ENCODE peak calls at places on chromosomes 13 and 19, in six cellular contexts. D, I, Y, S, H and W are unnamed samples.

GRCh38 chr13:99312493-99312883 is 5.3 kb upstream of the GPR183 start:
- DNase-seq in D (no peak), I (no peak), Y (peak; percentile 44), S (no peak), H (peak; percentile 85), W (no peak)

GRCh38 chr19:5782945-5783919 is 1.3 kb downstream of the PRR22 start:
- DNase-seq in D (no peak), I (no peak), Y (no peak), S (no peak), H (no peak), W (no peak)

GRCh38 chr19:52923782-52924593 is 760 bp upstream of the ZNF888 start:
- DNase-seq in D (no peak), I (no peak), Y (peak; percentile 42), S (no peak), H (peak; percentile 41), W (no peak)

GRCh38 chr19:4575267-4575793 is 15.8 kb upstream of the SEMA6B start:
- DNase-seq in D (no peak), I (peak; percentile 77), Y (no peak), S (no peak), H (peak; percentile 82), W (peak; percentile 91)

GRCh38 chr19:336067-336614 is 8.5 kb downstream of the MIER2 start:
- DNase-seq in D (no peak), I (no peak), Y (no peak), S (no peak), H (no peak), W (no peak)

GRCh38 chr19:13154241-13154778 is 4.1 kb downstream of the IER2 start:
- DNase-seq in D (peak; percentile 40), I (peak; percentile 47), Y (peak; percentile 91), S (no peak), H (peak; percentile 96), W (no peak)

GRCh38 chr19:8575467-8575997 is 1.7 kb downstream of the MYO1F start:
- DNase-seq in D (no peak), I (no peak), Y (no peak), S (no peak), H (no peak), W (no peak)

GRCh38 chr13:98524391-98524790 is 52.5 kb downstream of the STK24 start:
- DNase-seq in D (no peak), I (no peak), Y (no peak), S (no peak), H (no peak), W (no peak)

GRCh38 chr19:38812004-38812840 is 523 bp downstream of the LGALS4 start:
- DNase-seq in D (no peak), I (no peak), Y (no peak), S (no peak), H (no peak), W (no peak)

GRCh38 chr13:47499358-47500150 is 501.5 kb downstream of the SUCLA2 start:
- DNase-seq in D (no peak), I (peak; percentile 27), Y (no peak), S (no peak), H (no peak), W (no peak)

GRCh38 chr13:76239031-76239680 is 603.0 kb downstream of the LMO7 start:
- DNase-seq in D (no peak), I (no peak), Y (no peak), S (no peak), H (no peak), W (no peak)

GRCh38 chr13:91185294-91185863 is 162.1 kb upstream of the MIR17HG start:
- DNase-seq in D (no peak), I (peak; percentile 10), Y (no peak), S (no peak), H (no peak), W (no peak)

GRCh38 chr19:581399-582111 is 8.1 kb upstream of the HCN2 start:
- DNase-seq in D (no peak), I (no peak), Y (no peak), S (no peak), H (peak; percentile 78), W (no peak)

GRCh38 chr13:110712081-110712848 is 1.2 kb upstream of the ING1 start:
- DNase-seq in D (peak; percentile 78), I (no peak), Y (peak; percentile 16), S (peak; percentile 85), H (peak; percentile 87), W (peak; percentile 91)

GRCh38 chr13:93730780-93731179 is 504.2 kb downstream of the GPC6 start:
- DNase-seq in D (no peak), I (peak; percentile 71), Y (no peak), S (no peak), H (no peak), W (no peak)

GRCh38 chr13:31950121-31950810 is 81.3 kb upstream of the FRY start:
- DNase-seq in D (no peak), I (no peak), Y (no peak), S (no peak), H (no peak), W (no peak)

GRCh38 chr13:93867481-93867880 is 612.0 kb downstream of the DCT start:
- DNase-seq in D (no peak), I (no peak), Y (no peak), S (no peak), H (no peak), W (no peak)

GRCh38 chr13:79781829-79782540 is 301.0 kb downstream of the NDFIP2 start:
- DNase-seq in D (no peak), I (no peak), Y (no peak), S (no peak), H (no peak), W (no peak)

GRCh38 chr19:44580366-44580895 is 32.9 kb upstream of the IGSF23 start:
- DNase-seq in D (no peak), I (no peak), Y (no peak), S (no peak), H (peak; percentile 6), W (no peak)

GRCh38 chr19:29603308-29603707 is 2.8 kb upstream of the POP4 start:
- DNase-seq in D (no peak), I (no peak), Y (no peak), S (no peak), H (no peak), W (no peak)

GRCh38 chr13:94542917-94543316 is 53.0 kb downstream of the TGDS start:
- DNase-seq in D (no peak), I (no peak), Y (no peak), S (no peak), H (no peak), W (no peak)

GRCh38 chr19:18109731-18110671 is 12.4 kb downstream of the MAST3 start:
- DNase-seq in D (no peak), I (no peak), Y (no peak), S (no peak), H (peak; percentile 57), W (no peak)

GRCh38 chr19:18108897-18109296 is 11.3 kb downstream of the MAST3 start:
- DNase-seq in D (no peak), I (no peak), Y (no peak), S (no peak), H (no peak), W (no peak)

GRCh38 chr19:18109363-18109730 is 11.8 kb downstream of the MAST3 start:
- DNase-seq in D (no peak), I (no peak), Y (no peak), S (no peak), H (no peak), W (no peak)

GRCh38 chr19:18104793-18105131 is 7.2 kb downstream of the MAST3 start:
- DNase-seq in D (no peak), I (no peak), Y (no peak), S (no peak), H (no peak), W (no peak)

GRCh38 chr19:18107235-18108083 is 9.9 kb downstream of the MAST3 start:
- DNase-seq in D (no peak), I (no peak), Y (no peak), S (no peak), H (no peak), W (no peak)
- TF ChIP-seq CTCF in D (no peak), I (no peak), Y (no peak), S (no peak), H (no peak), W (no peak)

GRCh38 chr13:73417012-73417615 is 358.3 kb downstream of the KLF5 start:
- DNase-seq in D (no peak), I (no peak), Y (no peak), S (no peak), H (no peak), W (no peak)
- TF ChIP-seq CTCF in D (no peak), I (peak; percentile 44), Y (no peak), S (no peak), H (no peak), W (peak; percentile 32)

DNA sequence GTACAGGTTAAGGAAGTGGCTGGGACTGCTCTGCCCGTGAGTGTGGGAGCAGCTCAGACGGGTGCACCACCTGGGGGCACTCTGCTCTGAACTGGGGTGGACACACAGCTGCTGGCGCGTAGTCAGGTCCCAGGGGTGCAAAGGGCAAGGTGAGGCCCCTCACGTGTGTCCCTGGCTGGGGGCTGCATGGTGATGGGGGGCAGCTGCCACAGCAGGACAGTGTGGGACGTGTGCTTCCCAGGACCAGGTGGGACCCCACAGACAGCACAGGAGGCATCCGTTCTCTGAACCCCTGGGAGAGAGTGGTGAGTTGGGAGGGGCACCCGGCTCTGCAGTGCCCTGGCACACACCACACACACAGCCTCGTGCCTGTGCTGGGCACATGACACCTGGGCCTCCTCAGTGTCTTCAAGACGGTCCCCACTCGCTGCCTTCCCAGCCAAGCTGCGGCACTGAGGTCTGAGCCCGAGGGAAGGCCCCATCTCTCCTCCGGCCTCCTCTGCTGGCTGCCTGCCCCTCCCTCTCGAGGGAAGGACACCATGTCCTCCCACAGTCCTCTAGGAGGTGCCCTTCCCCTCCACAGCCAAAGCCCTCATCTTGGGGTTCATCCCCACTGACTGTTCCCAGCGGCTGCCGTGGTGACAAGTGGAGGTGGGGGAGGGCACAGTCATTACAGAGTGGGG is 24.7 kb downstream of the CILP2 start:
- DNase-seq in D (no peak), I (no peak), Y (no peak), S (no peak), H (no peak), W (no peak)
- TF ChIP-seq CTCF in D (no peak), I (peak; percentile 15), Y (no peak), S (no peak), H (no peak), W (no peak)

GRCh38 chr19:50720921-50721291 is 1.3 kb upstream of the SHANK1 start:
- DNase-seq in D (no peak), I (no peak), Y (no peak), S (no peak), H (no peak), W (no peak)
- TF ChIP-seq CTCF in D (no peak), I (no peak), Y (no peak), S (no peak), H (no peak), W (no peak)